ENCODE peak calls at places on chromosomes 2 and 18, in nine cellular contexts. D is activated CD8-positive, alpha-beta memory T cell treated with anti-CD3 and anti-CD28 coated beads for 24 hours; T is CD4-positive, alpha-beta memory T cell; F is naive thymus-derived CD4-positive, alpha-beta T cell; V is NAMALWA; U is NCI-H774; W is stomach; C is cardiac fibroblast; A is Calu3. S is an unnamed sample.

GRCh38 chr18:67145586-67146292 is 370.8 kb downstream of the DSEL start:
- DNase-seq in C (no peak), F (no peak), U (no peak), T (no peak), W (no peak), A (no peak), D (no peak), V (no peak), S (no peak)

GRCh38 chr2:33022989-33023731 is 76.4 kb downstream of the LTBP1 start:
- DNase-seq in U (no peak), T (no peak), F (no peak), D (no peak), C (peak; percentile 75), W (no peak), V (no peak), A (peak; percentile 12), S (no peak)

GRCh38 chr18:69889009-69889408 is 58.7 kb downstream of the CD226 start:
- DNase-seq in V (no peak), W (no peak), A (no peak), F (no peak), C (no peak), U (no peak), T (no peak), D (no peak), S (no peak)

GRCh38 chr2:71409611-71410010 is 43.8 kb upstream of the DYSF start:
- DNase-seq in C (no peak), D (no peak), A (no peak), T (no peak), U (no peak), V (no peak), W (no peak), F (no peak), S (no peak)

GRCh38 chr2:218014706-218015685 is 12.2 kb upstream of the TNS1 start:
- DNase-seq in A (no peak), D (no peak), U (no peak), C (no peak), V (no peak), W (no peak), F (no peak), T (no peak), S (no peak)

GRCh38 chr2:62455957-62456692 is 49.9 kb downstream of the TMEM17 start:
- DNase-seq in V (no peak), T (no peak), A (no peak), F (no peak), U (no peak), W (no peak), C (no peak), D (no peak), S (no peak)

GRCh38 chr2:170212625-170213280 is 34.8 kb downstream of the MYO3B start:
- DNase-seq in A (no peak), F (no peak), D (no peak), C (no peak), W (no peak), T (no peak), U (no peak), V (no peak), S (no peak)

GRCh38 chr2:203097735-203098134 is 83.1 kb downstream of the NBEAL1 start:
- DNase-seq in A (no peak), W (no peak), C (peak; percentile 11), T (no peak), D (no peak), U (no peak), F (no peak), V (peak; percentile 23), S (no peak)

GRCh38 chr2:64697286-64698023 is 43.7 kb upstream of the SERTAD2 start:
- DNase-seq in A (no peak), D (no peak), W (no peak), F (no peak), U (no peak), C (peak; percentile 24), T (no peak), V (no peak), S (no peak)

GRCh38 chr2:24050041-24050655 is 607 bp downstream of the FKBP1B start:
- DNase-seq in C (peak; percentile 27), F (no peak), U (no peak), A (peak; percentile 18), T (peak; percentile 11), D (peak; percentile 67), V (no peak), W (peak; percentile 30), S (no peak)

GRCh38 chr2:54928719-54929118 is 121.5 kb downstream of the RTN4 start:
- DNase-seq in W (no peak), U (no peak), A (no peak), D (no peak), F (no peak), V (no peak), C (no peak), T (no peak), S (no peak)

GRCh38 chr2:112031916-112032582 is 23.0 kb upstream of the TMEM87B start:
- DNase-seq in T (no peak), D (no peak), C (peak; percentile 36), A (no peak), U (no peak), F (no peak), W (no peak), V (no peak), S (no peak)

GRCh38 chr2:42464631-42465030 is 29.2 kb downstream of the KCNG3 start:
- DNase-seq in C (peak; percentile 3), U (no peak), F (no peak), V (no peak), W (no peak), A (no peak), D (no peak), T (no peak), S (no peak)

GRCh38 chr2:210363261-210363660 is 48.3 kb upstream of the MYL1 start:
- DNase-seq in V (peak; percentile 51), D (no peak), F (no peak), A (no peak), C (no peak), W (no peak), U (no peak), T (no peak), S (no peak)

GRCh38 chr2:10865841-10866240 is 45.9 kb upstream of the KCNF1 start:
- DNase-seq in D (no peak), V (no peak), U (no peak), T (no peak), W (no peak), F (no peak), C (no peak), A (no peak), S (no peak)

GRCh38 chr2:12244070-12244469 is 472.7 kb upstream of the TRIB2 start:
- DNase-seq in V (no peak), W (no peak), F (no peak), C (no peak), A (no peak), U (no peak), T (no peak), D (no peak), S (no peak)

GRCh38 chr2:19868705-19869550 is 32.9 kb downstream of the TTC32 start:
- DNase-seq in U (peak; percentile 51), C (peak; percentile 56), V (peak; percentile 22), D (peak; percentile 85), F (peak; percentile 74), A (peak; percentile 28), T (peak; percentile 68), W (peak; percentile 54), S (peak; percentile 47)

GRCh38 chr2:75647771-75648170 is 1.2 kb downstream of the MRPL19 start:
- DNase-seq in T (no peak), W (no peak), D (no peak), C (no peak), V (peak; percentile 31), U (no peak), A (no peak), F (no peak), S (no peak)

GRCh38 chr2:38274286-38275276 is 102.5 kb downstream of the ATL2 start:
- DNase-seq in D (no peak), C (peak; percentile 90), U (peak; percentile 26), T (peak; percentile 37), V (peak; percentile 81), W (no peak), A (peak; percentile 48), F (peak; percentile 32), S (peak; percentile 6)

GRCh38 chr2:85542777-85543176 is 3.8 kb downstream of the MAT2A start:
- DNase-seq in F (no peak), W (no peak), A (no peak), U (no peak), T (no peak), V (no peak), D (no peak), C (no peak), S (no peak)

GRCh38 chr2:209323738-209324137 is 100.1 kb upstream of the MAP2 start:
- DNase-seq in C (no peak), D (no peak), U (no peak), F (no peak), A (no peak), V (no peak), W (no peak), T (no peak), S (no peak)

GRCh38 chr2:46857871-46858696 is 57.5 kb downstream of the MCFD2 start:
- DNase-seq in T (no peak), D (no peak), U (no peak), V (no peak), F (no peak), W (no peak), A (no peak), C (peak; percentile 88), S (no peak)

GRCh38 chr18:43886341-43886740 is 609.1 kb upstream of the SYT4 start:
- DNase-seq in F (no peak), W (no peak), A (no peak), U (no peak), T (no peak), V (no peak), D (no peak), C (peak; percentile 30), S (no peak)

GRCh38 chr2:223459328-223459939 is 142.7 kb downstream of the SCG2 start:
- DNase-seq in W (no peak), T (no peak), U (peak; percentile 38), F (no peak), C (peak; percentile 50), V (peak; percentile 36), D (no peak), A (no peak), S (no peak)

S was measured in CD4-positive, CD25-positive, alpha-beta regulatory T cell.